ENCODE peak calls at places on chromosomes 11 and 22, in seven cellular contexts. H is tibial artery, A is coronary artery, C is body of pancreas, Z is MCF 10A, V is left lung, B is psoas muscle. J is an unnamed sample.

GRCh38 chr11:126468102-126468521 is 112.6 kb downstream of the ST3GAL4 start:
- DNase-seq in Z (no peak), B (no peak), A (no peak), H (peak), C (no peak), V (no peak), J (peak)

GRCh38 chr22:47309946-47310345 is 547.5 kb downstream of the TBC1D22A start:
- DNase-seq in H (no peak), B (no peak), C (no peak), Z (no peak), V (no peak), A (peak), J (no peak)

GRCh38 chr11:79922641-79923040 is 481.8 kb upstream of the TENM4 start:
- DNase-seq in V (no peak), B (no peak), C (no peak), H (no peak), A (no peak), Z (no peak), J (no peak)

GRCh38 chr22:44666207-44666585 is 35.8 kb upstream of the PRR5 start:
- DNase-seq in H (no peak), Z (no peak), B (no peak), C (no peak), V (no peak), A (no peak), J (no peak)

GRCh38 chr22:26479792-26480610 is 3.6 kb downstream of the HPS4 start:
- DNase-seq in A (no peak), C (no peak), B (no peak), V (no peak), H (no peak), Z (no peak), J (no peak)

GRCh38 chr11:48124880-48125279 is 91.7 kb upstream of the OR4B1 start:
- DNase-seq in V (no peak), C (no peak), B (no peak), H (no peak), A (no peak), Z (no peak), J (no peak)

GRCh38 chr11:104339383-104339831 is 175.5 kb upstream of the PDGFD start:
- DNase-seq in Z (no peak), V (no peak), H (no peak), C (no peak), A (no peak), B (no peak), J (no peak)

GRCh38 chr11:125772834-125773505 is 5.7 kb downstream of the PATE2 start:
- DNase-seq in V (no peak), C (no peak), Z (no peak), B (no peak), A (no peak), H (no peak), J (peak)

GRCh38 chr11:120363436-120363835 is 27.2 kb downstream of the ARHGEF12 start:
- DNase-seq in C (no peak), V (no peak), A (no peak), Z (no peak), H (no peak), B (no peak), J (no peak)

GRCh38 chr11:117513666-117514065 is 186.0 kb downstream of the CEP164 start:
- DNase-seq in B (no peak), C (no peak), Z (no peak), A (no peak), H (no peak), V (no peak), J (no peak)

GRCh38 chr11:115199501-115199900 is 304.7 kb downstream of the CADM1 start:
- DNase-seq in V (no peak), A (no peak), B (no peak), C (no peak), H (no peak), Z (no peak), J (peak)

GRCh38 chr11:106101797-106102196 is 24.3 kb downstream of the AASDHPPT start:
- DNase-seq in C (no peak), Z (peak), B (no peak), V (no peak), H (no peak), A (no peak), J (peak)

GRCh38 chr11:112785717-112786116 is 175.5 kb upstream of the NCAM1 start:
- DNase-seq in H (peak), V (no peak), Z (peak), B (no peak), C (no peak), A (no peak), J (peak)

GRCh38 chr11:130915556-130916237 is 582 bp downstream of the SNX19 start:
- DNase-seq in C (peak), A (no peak), Z (no peak), V (no peak), H (no peak), B (peak), J (no peak)

GRCh38 chr11:34299284-34299961 is 58.4 kb downstream of the ABTB2 start:
- DNase-seq in B (no peak), C (no peak), H (no peak), A (no peak), V (no peak), Z (no peak), J (no peak)

GRCh38 chr22:27124336-27125023 is 467.1 kb downstream of the MIAT start:
- DNase-seq in H (peak), V (no peak), A (peak), C (no peak), B (peak), Z (no peak), J (no peak)

GRCh38 chr11:79258606-79259005 is 182.2 kb downstream of the TENM4 start:
- DNase-seq in H (no peak), V (no peak), C (no peak), B (no peak), A (no peak), Z (no peak), J (no peak)

GRCh38 chr22:44702479-44703219 is 645 bp downstream of the PRR5 start:
- DNase-seq in A (no peak), Z (peak), H (no peak), V (no peak), C (peak), B (no peak), J (peak)

GRCh38 chr22:38638216-38638615 is 18.0 kb downstream of the FAM227A start:
- DNase-seq in A (no peak), V (no peak), C (no peak), H (no peak), Z (no peak), B (no peak), J (no peak)

GRCh38 chr11:117703209-117703608 is 93.8 kb downstream of the DSCAML1 start:
- DNase-seq in A (no peak), Z (no peak), B (no peak), V (no peak), H (no peak), C (peak), J (no peak)

GRCh38 chr11:93407777-93408401 is 77.3 kb downstream of the DEUP1 start:
- DNase-seq in C (no peak), B (no peak), Z (peak), A (no peak), H (no peak), V (no peak), J (peak)

GRCh38 chr11:113481226-113481625 is 6.0 kb upstream of the DRD2 start:
- DNase-seq in H (no peak), V (no peak), B (no peak), Z (no peak), C (no peak), A (peak), J (no peak)

GRCh38 chr22:22480940-22481339 is 27.6 kb downstream of the ZNF280B start:
- DNase-seq in A (no peak), C (no peak), Z (no peak), H (no peak), V (no peak), B (no peak), J (no peak)

GRCh38 chr11:90363739-90364138 is 140.9 kb upstream of the CHORDC1 start:
- DNase-seq in A (no peak), C (no peak), H (no peak), Z (no peak), B (no peak), V (no peak), J (no peak)

GRCh38 chr11:13207665-13208594 is 69.7 kb upstream of the BMAL1 start:
- DNase-seq in Z (peak), V (peak), C (peak), H (peak), B (no peak), A (no peak), J (peak)

GRCh38 chr22:24834845-24835570 is 29.0 kb downstream of the SGSM1 start:
- DNase-seq in B (no peak), Z (peak), V (no peak), A (no peak), H (no peak), C (peak), J (peak)

GRCh38 chr22:38948181-38948940 is 9.0 kb upstream of the APOBEC3A start:
- DNase-seq in H (no peak), A (no peak), Z (no peak), C (peak), B (no peak), V (peak), J (no peak)

GRCh38 chr22:23180301-23180892 is at the start of gene BCR:
- DNase-seq in C (peak), B (peak), V (peak), A (no peak), H (peak), Z (peak), J (peak)

GRCh38 chr11:74123008-74123448 is 47.8 kb downstream of the C2CD3 start:
- DNase-seq in C (no peak), H (no peak), A (no peak), V (no peak), Z (no peak), B (no peak), J (no peak)

GRCh38 chr11:119551726-119552510 is 128.9 kb upstream of the THY1 start:
- DNase-seq in Z (no peak), B (no peak), A (no peak), C (no peak), V (no peak), H (no peak), J (no peak)

GRCh38 chr22:23683545-23683944 is 7.3 kb upstream of the RGL4 start:
- DNase-seq in V (no peak), Z (no peak), A (no peak), B (no peak), H (no peak), C (no peak), J (no peak)

GRCh38 chr11:12171921-12172320 is 61.5 kb downstream of the MICAL2 start:
- DNase-seq in V (no peak), A (peak), B (no peak), C (no peak), Z (no peak), H (no peak), J (no peak)

GRCh38 chr11:75802913-75803820 is 11.8 kb upstream of the UVRAG start:
- DNase-seq in B (peak), V (peak), H (peak), C (peak), A (no peak), Z (peak), J (peak)
- TF ChIP-seq CTCF in B (peak), V (peak), H (peak), C (peak), A (peak), Z (peak), J (peak)

GRCh38 chr11:83140691-83141455 is 16.1 kb upstream of the PCF11 start:
- DNase-seq in V (no peak), A (no peak), H (no peak), Z (no peak), C (no peak), B (no peak), J (no peak)
- TF ChIP-seq CTCF in V (no peak), A (no peak), H (no peak), Z (no peak), C (no peak), B (no peak), J (no peak)

DNA sequence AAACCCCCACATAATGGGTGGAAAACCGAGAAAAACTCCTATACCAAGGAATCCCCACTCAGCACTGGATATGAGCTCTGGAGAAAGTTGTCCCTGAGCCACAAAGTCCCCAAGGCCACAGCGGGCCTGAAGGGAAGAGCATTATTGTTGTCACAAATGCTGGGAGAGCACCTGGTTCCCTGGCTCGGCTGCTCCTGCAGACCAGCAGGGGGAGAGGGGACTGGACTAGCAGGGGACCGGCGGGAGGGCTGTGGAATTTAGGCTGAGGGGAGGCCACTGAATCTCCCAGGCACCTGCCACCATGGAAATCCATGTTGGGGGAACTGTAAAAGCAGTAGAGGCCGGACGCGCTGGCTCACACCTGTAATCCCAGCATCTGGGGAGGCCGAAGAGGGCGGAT is 7.0 kb downstream of the PC start:
- DNase-seq in H (no peak), C (no peak), Z (no peak), V (no peak), A (no peak), B (no peak), J (no peak)
- TF ChIP-seq CTCF in H (no peak), C (no peak), Z (no peak), V (no peak), A (no peak), B (no peak), J (peak)

GRCh38 chr22:19596680-19597398 is 72.6 kb upstream of the CLDN5 start:
- DNase-seq in C (no peak), B (no peak), H (no peak), Z (no peak), A (no peak), V (no peak), J (peak)
- TF ChIP-seq CTCF in C (no peak), B (no peak), H (no peak), Z (no peak), A (no peak), V (no peak), J (no peak)

GRCh38 chr22:36457688-36458450 is 23.6 kb downstream of the TXN2 start:
- DNase-seq in V (peak), A (peak), B (peak), C (peak), H (no peak), Z (no peak), J (peak)
- TF ChIP-seq CTCF in V (no peak), A (no peak), B (no peak), C (no peak), H (no peak), Z (no peak), J (no peak)

GRCh38 chr11:64148917-64149617 is 16.8 kb downstream of the MACROD1 start:
- DNase-seq in H (no peak), V (no peak), B (peak), A (no peak), C (no peak), Z (no peak), J (no peak)
- TF ChIP-seq CTCF in H (no peak), V (no peak), B (no peak), A (no peak), C (no peak), Z (no peak), J (no peak)

GRCh38 chr11:134596404-134596803 is 184.4 kb upstream of the B3GAT1 start:
- DNase-seq in A (peak), H (no peak), V (no peak), B (no peak), Z (no peak), C (no peak), J (no peak)

GRCh38 chr11:134589155-134589554 is 177.1 kb upstream of the B3GAT1 start:
- DNase-seq in A (peak), Z (no peak), V (no peak), H (no peak), B (no peak), C (no peak), J (no peak)

GRCh38 chr11:134597452-134597851 is 185.4 kb upstream of the B3GAT1 start:
- DNase-seq in Z (no peak), A (peak), B (no peak), C (no peak), V (peak), H (no peak), J (no peak)

GRCh38 chr11:134587345-134587744 is 175.3 kb upstream of the B3GAT1 start:
- DNase-seq in A (peak), V (no peak), H (no peak), Z (no peak), C (no peak), B (no peak), J (no peak)

DNA sequence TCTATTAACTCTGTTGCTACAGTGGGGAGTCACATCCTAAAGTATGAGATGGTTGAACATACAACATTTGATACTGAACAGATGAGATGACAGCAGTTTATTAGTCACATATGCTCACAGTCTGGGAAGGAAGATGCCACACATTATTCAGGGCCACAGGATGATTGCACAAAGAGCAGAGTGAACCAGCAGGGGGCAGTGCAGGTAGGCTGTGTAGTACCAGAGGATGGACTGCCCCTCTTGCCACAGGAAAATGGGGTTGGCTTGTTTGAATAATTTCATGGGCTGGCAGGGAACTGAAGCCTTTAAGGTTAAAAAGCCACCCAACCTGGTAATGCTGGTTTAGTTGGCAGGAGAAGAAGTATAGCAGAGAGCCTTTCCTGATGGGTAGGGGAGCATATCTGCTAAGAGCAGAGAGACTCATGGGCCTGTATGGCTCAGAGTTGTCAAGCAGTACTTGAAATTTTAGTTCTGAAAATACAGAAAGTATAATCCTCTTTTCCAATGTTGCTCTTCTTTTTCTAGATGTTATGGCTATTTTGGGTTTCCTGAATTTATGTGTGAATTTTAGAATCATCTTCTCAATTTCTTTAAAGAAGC is 180.4 kb upstream of the B3GAT1 start:
- DNase-seq in V (peak), Z (peak), B (no peak), C (no peak), H (no peak), A (peak), J (peak)
- TF ChIP-seq CTCF in V (no peak), Z (no peak), B (no peak), C (no peak), H (no peak), A (no peak), J (peak)